ENCODE peak calls at places on chromosomes 6 and 20, in ten cellular contexts. Q, D, G, R, L, B, Y, M, Z and I are unnamed samples.

GRCh38 chr6:40195751-40196518 is 261.7 kb upstream of the MOCS1 start:
- DNase-seq in L (no peak), M (no peak), D (no peak), Y (no peak), Q (no peak), R (no peak), Z (no peak), B (no peak), G (no peak), I (no peak)

GRCh38 chr20:11156922-11157321 is 483.1 kb upstream of the JAG1 start:
- DNase-seq in R (no peak), M (no peak), G (no peak), Y (no peak), Z (no peak), L (no peak), Q (no peak), D (no peak), B (no peak), I (no peak)

GRCh38 chr20:47747663-47748031 is 37.6 kb downstream of the SULF2 start:
- DNase-seq in R (no peak), Q (no peak), Y (no peak), Z (no peak), L (no peak), G (no peak), D (no peak), B (no peak), M (no peak), I (no peak)

GRCh38 chr6:82889117-82889516 is 176.5 kb downstream of the UBE3D start:
- DNase-seq in B (no peak), L (no peak), Q (no peak), Z (no peak), G (no peak), R (no peak), M (no peak), Y (no peak), D (no peak), I (no peak)

GRCh38 chr6:108947114-108947854 is 99.1 kb downstream of the ARMC2 start:
- DNase-seq in Y (no peak), R (peak), D (peak), L (no peak), B (no peak), Z (peak), Q (no peak), G (no peak), M (no peak), I (no peak)

GRCh38 chr6:49549691-49550412 is 616 bp upstream of the C6orf141 start:
- DNase-seq in Z (no peak), D (no peak), B (no peak), M (no peak), Y (no peak), L (no peak), R (no peak), G (no peak), Q (no peak), I (no peak)

GRCh38 chr20:2865630-2866029 is 7.7 kb upstream of the PTPRA start:
- DNase-seq in B (no peak), R (no peak), G (no peak), Q (no peak), Y (no peak), M (peak), D (no peak), L (no peak), Z (no peak), I (no peak)

GRCh38 chr6:136984578-136984977 is 60.2 kb downstream of the IL20RA start:
- DNase-seq in M (no peak), Y (no peak), D (no peak), Z (no peak), B (no peak), L (no peak), G (no peak), Q (no peak), R (no peak), I (no peak)

GRCh38 chr6:158939255-158940170 is 60.5 kb downstream of the RSPH3 start:
- DNase-seq in D (no peak), Y (no peak), Z (no peak), M (no peak), B (no peak), G (no peak), R (no peak), L (no peak), Q (no peak), I (no peak)

GRCh38 chr6:27940766-27941165 is 16.3 kb upstream of the OR2B6 start:
- DNase-seq in Y (no peak), L (no peak), Q (no peak), M (peak), G (no peak), D (no peak), Z (peak), B (no peak), R (no peak), I (no peak)

GRCh38 chr6:152636675-152637421 is at the start of gene SYNE1:
- DNase-seq in M (no peak), Y (no peak), B (no peak), Q (no peak), G (no peak), L (peak), Z (peak), R (peak), D (peak), I (peak)

GRCh38 chr6:53043626-53044025 is 21.6 kb upstream of the FBXO9 start:
- DNase-seq in G (no peak), Z (peak), M (no peak), B (no peak), D (no peak), Q (no peak), Y (no peak), L (peak), R (no peak), I (no peak)

GRCh38 chr6:152313542-152314482 is 323.4 kb downstream of the SYNE1 start:
- DNase-seq in G (no peak), M (no peak), Z (peak), Y (no peak), B (no peak), Q (peak), D (no peak), R (no peak), L (no peak), I (no peak)

GRCh38 chr20:37562695-37563480 is 35.2 kb upstream of the BLCAP start:
- DNase-seq in Y (no peak), G (peak), L (no peak), Z (no peak), D (peak), B (no peak), M (no peak), Q (no peak), R (no peak), I (no peak)

GRCh38 chr6:156279306-156279969 is 497.7 kb upstream of the ARID1B start:
- DNase-seq in D (peak), Z (no peak), R (no peak), Y (no peak), M (no peak), B (no peak), L (no peak), G (no peak), Q (no peak), I (no peak)

GRCh38 chr6:165308926-165309731 is at the start of gene C6orf118:
- DNase-seq in Q (no peak), Y (no peak), B (no peak), Z (peak), G (no peak), D (peak), R (peak), L (peak), M (no peak), I (no peak)

GRCh38 chr20:36461600-36462439 is 79.5 kb upstream of the MYL9 start:
- DNase-seq in R (peak), D (peak), G (peak), M (peak), Y (no peak), B (peak), L (no peak), Z (peak), Q (no peak), I (peak)

GRCh38 chr6:168133186-168133585 is 54.2 kb upstream of the FRMD1 start:
- DNase-seq in Q (no peak), R (peak), Z (peak), L (no peak), G (peak), D (peak), Y (no peak), B (no peak), M (no peak), I (peak)

GRCh38 chr20:33909331-33909921 is 84.3 kb upstream of the RALY start:
- DNase-seq in Q (peak), Y (peak), Z (peak), B (no peak), D (no peak), R (peak), L (peak), M (no peak), G (no peak), I (no peak)

GRCh38 chr20:51100617-51101016 is 77.7 kb upstream of the KCNG1 start:
- DNase-seq in L (no peak), Z (no peak), R (no peak), Q (no peak), M (no peak), G (no peak), D (no peak), Y (no peak), B (no peak), I (no peak)

GRCh38 chr6:45681860-45682488 is 304.2 kb upstream of the SUPT3H start:
- DNase-seq in L (no peak), M (no peak), G (no peak), R (no peak), D (no peak), Q (no peak), Z (no peak), Y (no peak), B (no peak), I (no peak)

GRCh38 chr6:74277749-74278148 is 581.7 kb downstream of the CD109 start:
- DNase-seq in L (no peak), Q (no peak), Y (no peak), R (no peak), M (no peak), G (no peak), Z (peak), D (peak), B (no peak), I (no peak)

GRCh38 chr20:25285091-25285647 is 37.3 kb downstream of the PYGB start:
- DNase-seq in D (peak), G (peak), R (no peak), L (no peak), M (no peak), B (peak), Q (no peak), Z (no peak), Y (no peak), I (no peak)

GRCh38 chr6:139857143-139857542 is 482.7 kb upstream of the CITED2 start:
- DNase-seq in M (no peak), D (no peak), Z (no peak), Q (no peak), G (no peak), B (no peak), Y (no peak), L (no peak), R (no peak), I (no peak)

GRCh38 chr6:88512951-88513350 is 346.8 kb upstream of the CNR1 start:
- DNase-seq in Z (no peak), L (no peak), R (no peak), Q (no peak), G (no peak), B (no peak), M (no peak), D (no peak), Y (no peak), I (no peak)

GRCh38 chr6:105495515-105495914 is 92.6 kb upstream of the PREP start:
- DNase-seq in L (no peak), Y (no peak), D (no peak), Z (no peak), R (no peak), Q (no peak), G (no peak), B (no peak), M (no peak), I (no peak)

GRCh38 chr20:45933231-45934045 is 1.0 kb upstream of the PCIF1 start:
- DNase-seq in Z (peak), G (peak), R (peak), M (peak), D (peak), L (peak), Y (peak), Q (peak), B (peak), I (peak)

GRCh38 chr6:39841291-39841690 is 49.1 kb downstream of the DAAM2 start:
- DNase-seq in Z (peak), R (no peak), Q (no peak), L (no peak), D (no peak), M (no peak), Y (no peak), G (no peak), B (no peak), I (no peak)

GRCh38 chr6:80425089-80425823 is 318.8 kb downstream of the BCKDHB start:
- DNase-seq in R (no peak), Y (no peak), M (no peak), D (no peak), Z (peak), B (no peak), Q (no peak), G (no peak), L (no peak), I (no peak)

GRCh38 chr6:167294241-167294640 is 3.1 kb downstream of the UNC93A start:
- DNase-seq in Y (no peak), Z (no peak), M (no peak), L (no peak), R (no peak), G (peak), Q (no peak), D (no peak), B (no peak), I (no peak)

GRCh38 chr6:44304282-44305199 is 8.6 kb downstream of the AARS2 start:
- DNase-seq in D (no peak), Q (peak), R (peak), M (peak), Z (peak), L (no peak), Y (peak), B (no peak), G (no peak), I (no peak)
- TF ChIP-seq POLR2A in D (no peak), Q (no peak), R (no peak), M (no peak), Z (no peak), L (peak), Y (no peak), B (no peak), G (no peak), I (no peak)

DNA sequence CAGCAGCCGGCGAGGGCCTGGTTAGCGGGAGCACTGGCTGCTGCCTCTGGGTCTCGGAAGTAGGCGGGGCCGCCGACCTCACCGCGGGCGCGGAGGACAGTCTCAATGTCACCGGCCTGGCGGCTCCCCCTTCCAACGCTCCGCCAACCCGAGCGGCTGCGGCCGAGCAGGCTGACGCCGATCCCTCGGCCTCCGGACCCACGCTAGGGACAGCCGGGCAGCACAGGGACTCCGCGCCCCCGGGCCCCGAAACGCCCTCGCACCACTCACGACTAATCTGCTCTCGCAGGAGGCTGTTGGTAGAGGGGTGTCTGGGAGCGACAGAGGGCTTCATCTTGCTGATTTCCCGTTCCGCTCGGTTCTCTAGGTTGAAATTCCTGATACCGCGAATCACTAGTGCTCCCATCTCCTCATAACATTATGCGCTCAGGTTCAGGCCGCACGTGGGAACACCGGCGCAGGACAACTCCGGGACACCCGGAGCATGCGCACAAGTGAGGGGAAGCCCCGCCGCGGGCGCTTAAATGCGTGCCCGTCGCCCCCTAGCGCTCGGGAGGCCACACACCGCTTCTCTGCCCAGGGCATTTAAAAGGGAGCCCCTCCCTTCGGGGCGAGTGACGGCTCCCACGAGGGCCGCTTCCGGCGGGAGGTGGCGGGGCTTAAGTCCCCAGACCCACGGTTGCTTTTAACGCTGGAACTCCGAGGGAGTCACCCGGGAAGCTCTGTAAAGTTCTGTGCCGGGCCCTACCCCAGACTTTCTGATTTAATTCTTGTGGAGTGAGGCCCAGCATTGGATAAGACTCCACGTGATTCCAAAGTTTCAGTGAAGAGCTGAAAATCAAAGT is at the start of gene NDUFAF4:
- DNase-seq in Y (peak), Q (peak), G (peak), M (peak), Z (peak), D (peak), B (peak), R (peak), L (peak), I (peak)
- TF ChIP-seq POLR2A in Y (peak), Q (peak), G (no peak), M (peak), Z (peak), D (no peak), B (peak), R (no peak), L (peak), I (no peak)

DNA sequence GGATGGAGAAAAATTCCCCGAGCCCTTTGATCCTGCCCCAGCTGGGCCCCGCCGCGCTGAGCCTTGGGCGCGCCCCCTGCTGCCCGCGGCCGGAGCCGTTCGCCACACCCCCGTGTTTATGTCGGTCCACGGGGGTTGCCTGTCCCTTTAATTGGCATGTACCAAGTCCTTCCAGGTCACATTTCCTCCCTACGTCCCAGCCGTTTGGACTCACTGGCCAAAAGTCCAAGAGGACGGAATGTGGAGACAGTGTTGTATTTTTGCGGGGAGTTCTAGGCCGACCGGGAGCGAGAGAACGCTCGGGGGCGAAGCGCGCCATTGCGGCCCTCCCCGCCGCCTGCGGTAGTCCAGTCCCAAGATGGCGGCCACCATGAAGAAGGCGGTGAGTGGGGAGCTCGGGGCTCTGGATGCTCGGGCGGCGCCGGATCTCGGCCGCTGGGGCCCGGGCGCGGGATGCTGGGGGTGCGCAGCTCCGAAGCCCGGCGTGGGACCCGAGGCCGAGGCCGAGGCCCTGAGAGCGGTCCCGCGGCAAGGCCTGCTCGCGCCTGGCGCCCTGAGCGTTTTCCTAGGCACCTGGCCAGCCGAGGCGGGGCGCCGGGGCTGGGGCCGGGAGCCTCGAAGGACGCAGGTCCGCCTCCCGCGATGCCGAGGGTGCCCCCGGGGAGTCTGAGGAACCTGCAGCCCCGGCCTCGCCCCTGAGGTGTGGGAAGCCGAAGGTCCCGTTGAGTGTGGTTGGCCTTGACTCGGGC is at the start of gene PFDN4:
- DNase-seq in G (peak), L (peak), M (peak), B (peak), D (peak), Z (peak), Y (peak), R (peak), Q (peak), I (peak)
- TF ChIP-seq POLR2A in G (no peak), L (peak), M (peak), B (no peak), D (peak), Z (peak), Y (peak), R (no peak), Q (peak), I (no peak)

GRCh38 chr20:44651507-44652373 is at the start of gene ADA:
- DNase-seq in M (peak), Q (peak), B (peak), G (peak), D (peak), R (peak), L (peak), Z (peak), Y (no peak), I (peak)
- TF ChIP-seq POLR2A in M (no peak), Q (no peak), B (no peak), G (no peak), D (no peak), R (no peak), L (peak), Z (no peak), Y (no peak), I (no peak)

GRCh38 chr6:56838965-56839364 is 115.9 kb upstream of the BEND6 start:
- DNase-seq in G (no peak), Z (no peak), Y (no peak), D (no peak), L (no peak), B (no peak), M (no peak), R (no peak), Q (no peak), I (no peak)

GRCh38 chr6:56841372-56841749 is 113.5 kb upstream of the BEND6 start:
- DNase-seq in Q (no peak), Z (no peak), B (no peak), L (no peak), Y (no peak), R (no peak), G (no peak), D (no peak), M (no peak), I (no peak)

GRCh38 chr6:56841751-56842150 is 113.2 kb upstream of the BEND6 start:
- DNase-seq in Y (no peak), L (no peak), M (no peak), D (no peak), G (no peak), R (no peak), Z (no peak), B (no peak), Q (no peak), I (no peak)

GRCh38 chr6:56839533-56840183 is 115.2 kb upstream of the BEND6 start:
- DNase-seq in M (no peak), Y (no peak), B (no peak), L (no peak), G (no peak), D (no peak), Q (no peak), R (no peak), Z (no peak), I (no peak)

GRCh38 chr6:56840467-56841371 is 114.2 kb upstream of the BEND6 start:
- DNase-seq in Y (no peak), G (no peak), Q (peak), L (no peak), M (no peak), R (no peak), B (no peak), D (no peak), Z (peak), I (no peak)
- TF ChIP-seq POLR2A in Y (no peak), G (no peak), Q (no peak), L (no peak), M (no peak), R (no peak), B (peak), D (no peak), Z (no peak), I (no peak)

GRCh38 chr20:49490689-49491088 is 8.2 kb upstream of the KCNB1 start:
- DNase-seq in Y (no peak), Q (peak), L (no peak), G (no peak), D (no peak), R (no peak), B (no peak), M (no peak), Z (no peak), I (no peak)

GRCh38 chr20:49497217-49497560 is 14.7 kb upstream of the KCNB1 start:
- DNase-seq in D (no peak), M (no peak), L (no peak), Z (no peak), G (no peak), R (no peak), B (no peak), Y (no peak), Q (no peak), I (no peak)

GRCh38 chr20:49496526-49497216 is 14.2 kb upstream of the KCNB1 start:
- DNase-seq in D (no peak), Y (no peak), Z (no peak), R (no peak), L (no peak), G (no peak), B (no peak), Q (no peak), M (no peak), I (no peak)

GRCh38 chr20:49501917-49502316 is 19.4 kb upstream of the KCNB1 start:
- DNase-seq in B (no peak), D (no peak), M (peak), R (no peak), Z (peak), L (no peak), Y (peak), Q (peak), G (no peak), I (no peak)

GRCh38 chr20:49496043-49496442 is 13.6 kb upstream of the KCNB1 start:
- DNase-seq in D (no peak), Y (no peak), Z (no peak), G (no peak), Q (no peak), M (no peak), R (no peak), B (no peak), L (no peak), I (no peak)
- TF ChIP-seq POLR2A in D (no peak), Y (no peak), Z (no peak), G (no peak), Q (no peak), M (no peak), R (no peak), B (no peak), L (no peak), I (no peak)

GRCh38 chr20:18252597-18253451 is 35.5 kb upstream of the ZNF133 start:
- DNase-seq in M (no peak), D (no peak), Q (no peak), R (no peak), B (no peak), G (peak), L (peak), Z (no peak), Y (peak), I (no peak)
- TF ChIP-seq POLR2A in M (no peak), D (no peak), Q (no peak), R (no peak), B (no peak), G (no peak), L (no peak), Z (no peak), Y (no peak), I (no peak)